ENCODE peak calls at places on chromosomes 4 and X, in five cellular contexts. U is amniotic epithelial cell; O is LHCN-M2; X is stimulated activated CD4-positive, alpha-beta T cell treated with anti-CD3 and anti-CD28 coated beads, Interleukin-12 subunit alpha, Interleukin-12 subunit beta, amount 100 ng/mL, for 4 hours; Z is NCI-H2081 treated with DMSO at 0.1 percent for 48 hours. H is an unnamed sample.

GRCh38 chr4:121155893-121156292 is 8.2 kb downstream of the TNIP3 start:
- DNase-seq in Z (no peak), O (peak; percentile 77), X (no peak), U (peak; percentile 88), H (peak; percentile 92)

GRCh38 chrX:133419911-133420310 is 4.6 kb upstream of the GPC4 start:
- DNase-seq in O (no peak), Z (no peak), U (no peak), X (no peak), H (no peak)

GRCh38 chr4:96603635-96604034 is 763.7 kb downstream of the PDHA2 start:
- DNase-seq in X (no peak), O (no peak), U (no peak), Z (no peak), H (no peak)

GRCh38 chr4:40121515-40121914 is 64.9 kb downstream of the N4BP2 start:
- DNase-seq in O (peak; percentile 83), X (no peak), U (peak; percentile 68), Z (no peak), H (peak; percentile 83)

GRCh38 chr4:47075241-47075640 is 43.9 kb downstream of the GABRB1 start:
- DNase-seq in X (no peak), U (no peak), O (peak; percentile 51), Z (no peak), H (peak; percentile 63)

GRCh38 chr4:74133786-74134499 is 24.0 kb upstream of the MTHFD2L start:
- DNase-seq in X (peak; percentile 16), Z (peak; percentile 7), O (peak; percentile 97), U (peak; percentile 84), H (peak; percentile 88)

GRCh38 chr4:141462361-141462760 is 174.0 kb upstream of the IL15 start:
- DNase-seq in O (no peak), U (peak; percentile 18), Z (no peak), X (no peak), H (peak; percentile 22)

GRCh38 chr4:88087004-88087403 is 71.4 kb downstream of the ABCG2 start:
- DNase-seq in O (no peak), X (no peak), U (no peak), Z (no peak), H (no peak)

H was measured in iris pigment epithelial cell.